ENCODE peak calls at places on chromosome 1, in nine cellular contexts. E is kidney, O is left ventricle myocardium inferior, J is gastrocnemius medialis, M is GM13977, P is WTC11, D is colonic mucosa, T is pancreas, A is progenitor cell of endocrine pancreas. B is an unnamed sample.

GRCh38 chr1:183264132-183264531 is 78.1 kb downstream of the LAMC2 start:
- DNase-seq in E (no peak), O (no peak), J (no peak), M (no peak), P (no peak), D (no peak), T (no peak), A (no peak), B (no peak)

GRCh38 chr1:235853653-235854052 is 13.1 kb downstream of the LYST start:
- DNase-seq in E (no peak), O (no peak), J (no peak), M (no peak), P (no peak), D (no peak), T (no peak), A (no peak), B (no peak)

GRCh38 chr1:26067432-26067911 is at the start of gene TRIM63:
- DNase-seq in E (no peak), O (peak), J (peak), M (no peak), P (no peak), D (no peak), T (no peak), A (no peak), B (no peak)

GRCh38 chr1:77543822-77544448 is 138.5 kb downstream of the ZZZ3 start:
- DNase-seq in E (no peak), O (no peak), J (no peak), M (no peak), P (no peak), D (no peak), T (no peak), A (no peak), B (no peak)

GRCh38 chr1:223014142-223014873 is 128.7 kb downstream of the TLR5 start:
- DNase-seq in E (peak), O (no peak), J (no peak), M (no peak), P (no peak), D (no peak), T (no peak), A (no peak), B (no peak)

GRCh38 chr1:239308701-239309333 is 77.6 kb upstream of the CHRM3 start:
- DNase-seq in E (no peak), O (no peak), J (no peak), M (peak), P (peak), D (peak), T (peak), A (peak), B (peak)

GRCh38 chr1:79207786-79208185 is 201.3 kb upstream of the ADGRL4 start:
- DNase-seq in E (no peak), O (no peak), J (no peak), M (no peak), P (no peak), D (no peak), T (no peak), A (no peak), B (no peak)

GRCh38 chr1:186482661-186483255 is 21.8 kb upstream of the PDC start:
- DNase-seq in E (no peak), O (peak), J (no peak), M (peak), P (peak), D (peak), T (peak), A (peak), B (no peak)

GRCh38 chr1:248779350-248779749 is 23.8 kb upstream of the LYPD8 start:
- DNase-seq in E (no peak), O (no peak), J (no peak), M (no peak), P (no peak), D (no peak), T (no peak), A (no peak), B (no peak)

GRCh38 chr1:228913649-228914048 is 178.4 kb downstream of the RHOU start:
- DNase-seq in E (no peak), O (no peak), J (no peak), M (no peak), P (no peak), D (no peak), T (no peak), A (no peak), B (no peak)

GRCh38 chr1:213425631-213426030 is 374.6 kb downstream of the RPS6KC1 start:
- DNase-seq in E (no peak), O (no peak), J (no peak), M (no peak), P (no peak), D (no peak), T (no peak), A (no peak), B (no peak)

GRCh38 chr1:18290740-18291412 is 183.3 kb downstream of the IGSF21 start:
- DNase-seq in E (no peak), O (no peak), J (no peak), M (no peak), P (peak), D (no peak), T (no peak), A (no peak), B (no peak)

GRCh38 chr1:99595441-99595840 is 50.5 kb upstream of the PALMD start:
- DNase-seq in E (no peak), O (no peak), J (no peak), M (no peak), P (no peak), D (no peak), T (no peak), A (no peak), B (no peak)

GRCh38 chr1:212703991-212704564 is 4.4 kb upstream of the BATF3 start:
- DNase-seq in E (no peak), O (no peak), J (no peak), M (no peak), P (no peak), D (no peak), T (no peak), A (no peak), B (no peak)

GRCh38 chr1:229557214-229557850 is 1.2 kb downstream of the ABCB10 start:
- DNase-seq in E (no peak), O (no peak), J (no peak), M (peak), P (no peak), D (no peak), T (no peak), A (no peak), B (no peak)

GRCh38 chr1:10823000-10823401 is 26.6 kb upstream of the CASZ1 start:
- DNase-seq in E (no peak), O (peak), J (no peak), M (no peak), P (no peak), D (no peak), T (no peak), A (no peak), B (no peak)

GRCh38 chr1:164780863-164781262 is 221.9 kb downstream of the PBX1 start:
- DNase-seq in E (no peak), O (peak), J (peak), M (no peak), P (no peak), D (no peak), T (no peak), A (no peak), B (no peak)

GRCh38 chr1:118144777-118145176 is 40.3 kb downstream of the SPAG17 start:
- DNase-seq in E (no peak), O (no peak), J (no peak), M (no peak), P (no peak), D (no peak), T (no peak), A (no peak), B (no peak)

GRCh38 chr1:223233410-223234163 is 90.5 kb upstream of the TLR5 start:
- DNase-seq in E (no peak), O (no peak), J (no peak), M (no peak), P (no peak), D (no peak), T (peak), A (no peak), B (no peak)

GRCh38 chr1:35768350-35769187 is 1.2 kb downstream of the CLSPN start:
- DNase-seq in E (no peak), O (no peak), J (no peak), M (no peak), P (no peak), D (no peak), T (no peak), A (no peak), B (no peak)

GRCh38 chr1:242747233-242747632 is 222.7 kb upstream of the PLD5 start:
- DNase-seq in E (no peak), O (no peak), J (no peak), M (no peak), P (no peak), D (no peak), T (no peak), A (no peak), B (no peak)

GRCh38 chr1:26434161-26434752 is 2.1 kb downstream of the DHDDS start:
- DNase-seq in E (no peak), O (no peak), J (no peak), M (no peak), P (no peak), D (no peak), T (no peak), A (no peak), B (no peak)

GRCh38 chr1:171841931-171842723 is 829 bp downstream of the DNM3 start:
- DNase-seq in E (peak), O (no peak), J (no peak), M (peak), P (peak), D (peak), T (peak), A (no peak), B (no peak)

GRCh38 chr1:154627247-154628121 is 19.5 kb upstream of the ADAR start:
- DNase-seq in E (peak), O (peak), J (peak), M (peak), P (peak), D (peak), T (peak), A (peak), B (peak)

GRCh38 chr1:188386666-188387065 is 1557.9 kb downstream of the PLA2G4A start:
- DNase-seq in E (no peak), O (no peak), J (no peak), M (no peak), P (no peak), D (no peak), T (no peak), A (no peak), B (no peak)

GRCh38 chr1:4063516-4063915 is 163.4 kb upstream of the C1orf174 start:
- DNase-seq in E (no peak), O (no peak), J (no peak), M (no peak), P (no peak), D (no peak), T (no peak), A (no peak), B (no peak)

GRCh38 chr1:52054496-52055065 is 410 bp downstream of the TXNDC12 start:
- DNase-seq in E (no peak), O (no peak), J (no peak), M (no peak), P (no peak), D (no peak), T (peak), A (no peak), B (no peak)

GRCh38 chr1:100277866-100278265 is 11.8 kb downstream of the RTCA start:
- DNase-seq in E (no peak), O (no peak), J (no peak), M (no peak), P (no peak), D (no peak), T (no peak), A (no peak), B (peak)

GRCh38 chr1:151705146-151705545 is 11.5 kb downstream of the CELF3 start:
- DNase-seq in E (no peak), O (no peak), J (no peak), M (no peak), P (no peak), D (no peak), T (no peak), A (no peak), B (no peak)

GRCh38 chr1:151704246-151704645 is 12.4 kb downstream of the CELF3 start:
- DNase-seq in E (no peak), O (no peak), J (no peak), M (no peak), P (no peak), D (no peak), T (no peak), A (no peak), B (no peak)

GRCh38 chr1:151706464-151707415 is 9.9 kb downstream of the CELF3 start:
- DNase-seq in E (no peak), O (no peak), J (no peak), M (no peak), P (no peak), D (no peak), T (no peak), A (no peak), B (no peak)

GRCh38 chr1:151707541-151708065 is 9.0 kb downstream of the CELF3 start:
- DNase-seq in E (no peak), O (no peak), J (no peak), M (no peak), P (no peak), D (no peak), T (no peak), A (no peak), B (no peak)

DNA sequence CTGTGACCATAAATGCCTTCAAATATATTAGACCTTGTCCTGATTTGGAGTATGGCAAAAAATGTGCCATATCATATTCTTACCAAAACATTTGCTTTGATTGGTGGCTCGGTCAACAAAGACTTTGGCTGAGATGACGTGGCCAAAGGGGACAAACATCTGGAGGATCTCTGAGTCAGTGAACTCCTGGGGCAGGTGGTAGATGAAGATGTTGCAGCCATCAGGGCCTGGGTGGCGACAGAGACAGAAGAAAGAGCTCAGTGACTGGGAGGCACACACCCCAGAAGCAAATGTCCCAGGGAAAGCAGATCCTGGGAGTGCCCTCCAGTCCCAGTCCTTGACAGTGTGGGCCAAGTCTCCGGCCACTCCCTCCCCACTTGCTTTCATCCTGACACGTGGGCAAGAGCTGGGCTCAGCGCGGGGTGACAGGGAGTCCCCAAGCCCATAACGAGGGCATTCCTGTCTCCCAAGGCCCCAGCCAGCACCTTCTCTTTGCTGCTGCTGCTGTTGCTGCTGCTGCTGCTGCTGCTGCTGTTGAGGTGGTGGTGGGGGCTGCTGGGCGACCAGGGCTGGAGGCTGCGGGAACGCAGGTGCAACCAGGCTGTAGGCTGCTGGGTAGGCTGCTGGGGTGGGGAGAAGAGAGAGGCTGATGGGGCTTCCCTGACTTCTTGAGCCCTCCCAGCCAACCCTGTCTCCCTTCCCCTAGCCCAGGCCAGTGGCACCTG is 10.7 kb downstream of the CELF3 start:
- DNase-seq in E (no peak), O (no peak), J (no peak), M (no peak), P (no peak), D (peak), T (no peak), A (no peak), B (peak)
- TF ChIP-seq CTCF in E (no peak), O (no peak), J (no peak), M (no peak), P (no peak), D (no peak), T (no peak), A (no peak), B (no peak)

GRCh38 chr1:97017895-97018294 is 296.3 kb downstream of the PTBP2 start:
- DNase-seq in E (no peak), O (no peak), J (no peak), M (no peak), P (peak), D (no peak), T (no peak), A (no peak), B (no peak)
- TF ChIP-seq CTCF in E (no peak), O (no peak), J (no peak), M (no peak), P (no peak), D (no peak), T (no peak), A (peak), B (no peak)

DNA sequence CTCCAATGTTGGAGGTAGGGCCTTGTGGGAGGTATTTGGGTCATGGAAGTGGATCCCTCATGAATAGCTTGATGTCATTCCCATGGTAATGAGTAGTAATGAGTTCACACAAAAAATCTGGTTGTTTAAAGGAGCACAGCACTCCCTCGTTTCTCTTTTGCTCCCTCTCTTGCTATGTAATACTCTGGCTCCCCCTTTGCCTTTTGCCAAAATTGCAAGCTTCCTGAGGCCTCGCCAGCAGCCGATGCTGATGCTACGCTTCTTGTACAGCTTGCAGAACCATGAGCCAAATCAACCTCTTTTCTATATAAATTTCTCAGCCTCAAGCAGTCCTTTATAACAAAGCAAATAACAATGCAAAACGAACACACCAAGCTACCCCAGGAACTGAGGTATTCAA is 80.9 kb downstream of the LHX9 start:
- DNase-seq in E (no peak), O (no peak), J (no peak), M (no peak), P (peak), D (no peak), T (no peak), A (no peak), B (no peak)
- TF ChIP-seq CTCF in E (no peak), O (no peak), J (no peak), M (no peak), P (no peak), D (no peak), T (no peak), A (no peak), B (no peak)

GRCh38 chr1:226662704-226663326 is 76.3 kb downstream of the ITPKB start:
- DNase-seq in E (peak), O (peak), J (peak), M (peak), P (no peak), D (peak), T (peak), A (no peak), B (peak)

GRCh38 chr1:226660410-226661182 is 78.5 kb downstream of the ITPKB start:
- DNase-seq in E (peak), O (peak), J (no peak), M (no peak), P (no peak), D (no peak), T (no peak), A (no peak), B (peak)

GRCh38 chr1:226661271-226661670 is 77.8 kb downstream of the ITPKB start:
- DNase-seq in E (no peak), O (no peak), J (no peak), M (no peak), P (no peak), D (no peak), T (no peak), A (no peak), B (peak)

GRCh38 chr1:226663327-226663704 is 75.8 kb downstream of the ITPKB start:
- DNase-seq in E (no peak), O (no peak), J (no peak), M (no peak), P (no peak), D (no peak), T (no peak), A (no peak), B (no peak)

GRCh38 chr1:226661965-226662364 is 77.1 kb downstream of the ITPKB start:
- DNase-seq in E (peak), O (peak), J (no peak), M (no peak), P (no peak), D (no peak), T (no peak), A (no peak), B (no peak)
- TF ChIP-seq CTCF in E (no peak), O (no peak), J (no peak), M (no peak), P (no peak), D (no peak), T (no peak), A (no peak), B (no peak)

GRCh38 chr1:153493343-153493960 is 33.0 kb upstream of the S100A7 start:
- DNase-seq in E (no peak), O (no peak), J (no peak), M (no peak), P (no peak), D (no peak), T (no peak), A (no peak), B (no peak)

GRCh38 chr1:153494976-153495535 is 34.6 kb upstream of the S100A7 start:
- DNase-seq in E (peak), O (peak), J (peak), M (peak), P (peak), D (peak), T (peak), A (peak), B (peak)

GRCh38 chr1:153488731-153489130 is 28.3 kb upstream of the S100A7 start:
- DNase-seq in E (no peak), O (no peak), J (peak), M (no peak), P (no peak), D (no peak), T (no peak), A (no peak), B (no peak)

GRCh38 chr1:153485880-153486279 is 25.4 kb upstream of the S100A7 start:
- DNase-seq in E (no peak), O (no peak), J (no peak), M (no peak), P (no peak), D (no peak), T (no peak), A (no peak), B (no peak)

GRCh38 chr1:153490272-153491051 is 30.0 kb upstream of the S100A7 start:
- DNase-seq in E (no peak), O (peak), J (peak), M (peak), P (no peak), D (peak), T (peak), A (no peak), B (peak)
- TF ChIP-seq CTCF in E (no peak), O (no peak), J (no peak), M (no peak), P (no peak), D (no peak), T (no peak), A (no peak), B (no peak)